ENCODE peak calls at places on chromosomes 7 and 10, in five cellular contexts. One of them, this sample, is unnamed. For H3K4me1, the result is how much of the 10 kb centered on the place peaks cover.

GRCh38 chr10:113959383-113959760 is 84.3 kb upstream of the ADRB1 start:
- DNase-seq in heart left ventricle: no peak
- DNase-seq in H1: no peak
- DNase-seq in sigmoid colon: no peak
- DNase-seq in tibial nerve: no peak
- DNase-seq in this sample: no peak

GRCh38 chr10:24642921-24643678 is 80.6 kb downstream of the ARHGAP21 start:
- DNase-seq in heart left ventricle: no peak
- DNase-seq in sigmoid colon: no peak
- DNase-seq in tibial nerve: no peak
- DNase-seq in H1: no peak
- DNase-seq in this sample: no peak

GRCh38 chr10:69321865-69322264 is 43.6 kb downstream of the HK1 start:
- DNase-seq in H1: no peak
- DNase-seq in sigmoid colon: no peak
- DNase-seq in tibial nerve: no peak
- DNase-seq in heart left ventricle: no peak
- DNase-seq in this sample: no peak

GRCh38 chr10:78515037-78515872 is 481.6 kb downstream of the RPS24 start:
- DNase-seq in heart left ventricle: no peak
- DNase-seq in H1: peak
- DNase-seq in tibial nerve: no peak
- DNase-seq in sigmoid colon: no peak
- DNase-seq in this sample: no peak

GRCh38 chr10:114408968-114409444 is 4.7 kb upstream of the AFAP1L2 start:
- DNase-seq in sigmoid colon: peak
- DNase-seq in H1: no peak
- DNase-seq in tibial nerve: no peak
- DNase-seq in heart left ventricle: no peak
- DNase-seq in this sample: no peak

GRCh38 chr10:123287594-123288247 is 133.5 kb downstream of the BUB3 start:
- DNase-seq in H1: peak
- DNase-seq in sigmoid colon: no peak
- DNase-seq in tibial nerve: no peak
- DNase-seq in heart left ventricle: no peak
- DNase-seq in this sample: no peak

GRCh38 chr7:6623589-6624245 is 8.3 kb downstream of the ZNF853 start:
- DNase-seq in sigmoid colon: no peak
- DNase-seq in tibial nerve: no peak
- DNase-seq in heart left ventricle: no peak
- DNase-seq in H1: no peak
- DNase-seq in this sample: no peak

GRCh38 chr10:30619966-30620365 is 9.6 kb downstream of the LYZL2 start:
- DNase-seq in tibial nerve: no peak
- DNase-seq in heart left ventricle: no peak
- DNase-seq in sigmoid colon: no peak
- DNase-seq in H1: peak
- DNase-seq in this sample: no peak

GRCh38 chr7:56079450-56080185 is 13.1 kb downstream of the PHKG1 start:
- DNase-seq in heart left ventricle: peak
- DNase-seq in sigmoid colon: peak
- DNase-seq in tibial nerve: peak
- DNase-seq in H1: peak
- DNase-seq in this sample: peak

GRCh38 chr10:6305762-6306321 is 103.1 kb downstream of the PFKFB3 start:
- DNase-seq in H1: no peak
- DNase-seq in tibial nerve: no peak
- DNase-seq in heart left ventricle: no peak
- DNase-seq in sigmoid colon: no peak
- DNase-seq in this sample: no peak

GRCh38 chr10:89701238-89702120 is at the start of gene KIF20B:
- DNase-seq in tibial nerve: peak
- DNase-seq in heart left ventricle: peak
- DNase-seq in sigmoid colon: peak
- DNase-seq in H1: peak
- DNase-seq in this sample: peak

GRCh38 chr7:147579148-147579547 is 1011.4 kb upstream of the C7orf33 start:
- DNase-seq in H1: no peak
- DNase-seq in heart left ventricle: no peak
- DNase-seq in sigmoid colon: no peak
- DNase-seq in tibial nerve: no peak
- DNase-seq in this sample: no peak

GRCh38 chr10:94630017-94630688 is 53.4 kb upstream of the CYP2C18 start:
- DNase-seq in heart left ventricle: no peak
- DNase-seq in H1: no peak
- DNase-seq in sigmoid colon: no peak
- DNase-seq in tibial nerve: no peak
- DNase-seq in this sample: no peak

GRCh38 chr10:47360419-47361040 is 12.4 kb downstream of the RBP3 start:
- DNase-seq in tibial nerve: no peak
- DNase-seq in sigmoid colon: no peak
- DNase-seq in H1: no peak
- DNase-seq in heart left ventricle: no peak
- DNase-seq in this sample: no peak

GRCh38 chr7:128827971-128828711 is 2.1 kb upstream of the FLNC start:
- DNase-seq in tibial nerve: no peak
- DNase-seq in sigmoid colon: peak
- DNase-seq in heart left ventricle: peak
- DNase-seq in H1: no peak
- DNase-seq in this sample: no peak

GRCh38 chr7:158676171-158676840 is 28.3 kb downstream of the NCAPG2 start:
- DNase-seq in heart left ventricle: no peak
- DNase-seq in sigmoid colon: no peak
- DNase-seq in H1: no peak
- DNase-seq in tibial nerve: no peak
- DNase-seq in this sample: no peak

GRCh38 chr7:155811560-155811894 is 736 bp downstream of the SHH start:
- DNase-seq in heart left ventricle: no peak
- DNase-seq in sigmoid colon: no peak
- DNase-seq in tibial nerve: no peak
- DNase-seq in H1: no peak
- DNase-seq in this sample: no peak

GRCh38 chr10:72014197-72014596 is 50.0 kb downstream of the CHST3 start:
- DNase-seq in tibial nerve: no peak
- DNase-seq in heart left ventricle: no peak
- DNase-seq in sigmoid colon: no peak
- DNase-seq in H1: no peak
- DNase-seq in this sample: no peak

GRCh38 chr10:72016608-72017310 is 52.6 kb downstream of the CHST3 start:
- DNase-seq in heart left ventricle: peak
- DNase-seq in H1: no peak
- DNase-seq in tibial nerve: no peak
- DNase-seq in sigmoid colon: no peak
- DNase-seq in this sample: no peak

GRCh38 chr10:72013202-72013945 is 49.2 kb downstream of the CHST3 start:
- DNase-seq in H1: no peak
- DNase-seq in sigmoid colon: no peak
- DNase-seq in heart left ventricle: peak
- DNase-seq in tibial nerve: no peak
- DNase-seq in this sample: no peak

GRCh38 chr10:72015868-72016267 is 51.7 kb downstream of the CHST3 start:
- DNase-seq in H1: no peak
- DNase-seq in tibial nerve: no peak
- DNase-seq in heart left ventricle: no peak
- DNase-seq in sigmoid colon: no peak
- DNase-seq in this sample: no peak

GRCh38 chr10:72014785-72015480 is 50.7 kb downstream of the CHST3 start:
- DNase-seq in heart left ventricle: no peak
- DNase-seq in sigmoid colon: no peak
- DNase-seq in H1: no peak
- DNase-seq in tibial nerve: no peak
- DNase-seq in this sample: no peak
- H3K4me1 ChIP-seq in heart left ventricle: half or more
- H3K4me1 ChIP-seq in sigmoid colon: under half
- H3K4me1 ChIP-seq in H1: under half
- H3K4me1 ChIP-seq in tibial nerve: half or more
- H3K4me1 ChIP-seq in this sample: half or more

DNA sequence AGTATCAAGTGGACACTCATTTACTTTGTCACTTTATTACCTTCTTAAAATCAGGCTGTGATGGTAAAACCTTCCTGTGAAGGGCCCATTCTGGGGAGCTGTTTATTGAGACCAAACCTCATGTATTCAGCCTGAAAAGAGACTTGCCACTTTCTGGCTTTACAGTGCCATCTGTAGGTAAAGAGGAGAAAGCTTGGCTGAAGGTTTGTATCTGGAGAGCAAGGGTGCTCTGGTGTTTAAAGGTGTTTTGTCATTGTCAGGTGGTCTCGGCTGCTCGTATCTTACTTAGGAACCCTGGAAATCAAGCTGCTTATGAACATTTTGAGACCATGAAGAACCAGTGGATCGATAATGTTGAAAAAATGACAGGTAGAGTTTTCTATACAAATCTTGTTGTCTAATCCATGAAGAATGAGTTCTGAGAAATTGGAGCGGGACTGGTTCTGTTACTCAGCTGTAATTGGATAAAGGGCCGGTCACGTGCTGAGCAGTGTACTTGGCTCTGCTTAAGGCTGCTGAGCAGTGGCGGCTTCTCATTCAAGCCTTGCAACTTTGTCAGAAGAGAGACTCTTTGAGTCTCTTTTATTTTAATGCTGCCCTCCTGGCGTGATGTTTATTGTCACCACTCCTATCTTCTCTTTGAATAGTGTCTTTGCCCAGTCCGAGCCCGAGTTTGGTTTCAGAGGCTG is 46.9 kb downstream of the AP3M1 start:
- DNase-seq in tibial nerve: no peak
- DNase-seq in heart left ventricle: no peak
- DNase-seq in sigmoid colon: no peak
- DNase-seq in H1: no peak
- DNase-seq in this sample: no peak
- TF ChIP-seq CTCF in tibial nerve: no peak
- TF ChIP-seq CTCF in heart left ventricle: peak
- TF ChIP-seq CTCF in sigmoid colon: no peak
- TF ChIP-seq CTCF in H1: peak
- TF ChIP-seq CTCF in this sample: no peak

GRCh38 chr10:86753638-86754434 is 2.6 kb upstream of the BMPR1A start:
- DNase-seq in tibial nerve: no peak
- DNase-seq in sigmoid colon: peak
- DNase-seq in heart left ventricle: peak
- DNase-seq in H1: no peak
- DNase-seq in this sample: no peak

GRCh38 chr10:86752311-86752710 is 4.1 kb upstream of the BMPR1A start:
- DNase-seq in tibial nerve: no peak
- DNase-seq in heart left ventricle: no peak
- DNase-seq in sigmoid colon: no peak
- DNase-seq in H1: no peak
- DNase-seq in this sample: no peak

GRCh38 chr10:86753056-86753455 is 3.4 kb upstream of the BMPR1A start:
- DNase-seq in tibial nerve: no peak
- DNase-seq in heart left ventricle: no peak
- DNase-seq in H1: no peak
- DNase-seq in sigmoid colon: no peak
- DNase-seq in this sample: no peak

GRCh38 chr10:86749835-86750234 is 6.6 kb upstream of the BMPR1A start:
- DNase-seq in sigmoid colon: no peak
- DNase-seq in tibial nerve: no peak
- DNase-seq in heart left ventricle: no peak
- DNase-seq in H1: no peak
- DNase-seq in this sample: no peak

GRCh38 chr10:86751477-86751876 is 4.9 kb upstream of the BMPR1A start:
- DNase-seq in tibial nerve: no peak
- DNase-seq in sigmoid colon: no peak
- DNase-seq in heart left ventricle: no peak
- DNase-seq in H1: no peak
- DNase-seq in this sample: no peak
- TF ChIP-seq POLR2A in tibial nerve: no peak
- TF ChIP-seq POLR2A in sigmoid colon: no peak
- TF ChIP-seq POLR2A in heart left ventricle: no peak
- TF ChIP-seq POLR2A in H1: no peak
- TF ChIP-seq POLR2A in this sample: no peak

DNA sequence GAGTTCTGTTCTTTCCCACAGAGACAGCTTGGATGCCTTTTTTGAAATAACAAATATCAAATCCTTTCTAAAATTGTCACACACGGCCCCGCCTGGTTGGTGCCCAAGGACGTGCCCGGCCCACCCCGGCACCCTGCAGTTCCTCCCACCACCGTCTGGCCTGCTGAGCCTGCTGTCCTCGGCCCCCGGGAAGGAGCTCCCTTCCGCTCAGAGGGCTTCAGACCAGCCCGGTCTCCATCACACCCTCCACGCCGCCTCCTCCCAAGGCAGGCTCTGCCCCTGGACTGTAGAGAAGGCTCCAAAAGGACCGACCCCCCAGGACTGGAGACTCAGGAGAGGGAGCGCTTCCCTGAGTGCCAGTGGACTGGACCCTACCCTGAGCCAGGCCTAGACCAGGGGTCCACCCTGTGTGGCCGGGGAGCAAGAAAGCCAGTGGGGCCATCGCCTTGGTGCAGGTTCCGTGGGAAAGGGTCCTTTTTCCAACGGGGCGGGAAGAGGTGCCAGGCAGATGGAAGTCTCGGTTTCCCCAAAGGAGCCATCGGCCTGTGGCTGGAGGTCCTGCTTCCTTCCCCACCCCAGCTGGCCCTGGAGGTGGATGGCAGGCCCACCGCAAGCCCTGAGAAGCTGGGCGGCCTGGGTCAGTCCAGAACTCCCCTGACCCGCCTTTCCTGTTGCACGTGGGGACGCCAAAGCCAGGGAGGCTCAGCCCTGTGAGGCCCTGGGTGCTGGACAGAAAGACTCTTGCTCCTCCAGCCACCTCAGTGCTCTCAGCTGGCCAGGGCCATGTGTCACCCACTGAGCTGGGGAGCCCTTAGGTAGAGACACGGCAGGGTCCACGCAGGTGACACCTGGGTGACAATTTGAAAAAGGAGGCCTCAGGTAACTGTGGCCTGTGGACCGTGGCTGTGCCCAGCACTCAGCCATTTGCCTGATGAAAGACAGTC is 69.8 kb downstream of the PWWP2B start:
- DNase-seq in H1: no peak
- DNase-seq in sigmoid colon: no peak
- DNase-seq in tibial nerve: no peak
- DNase-seq in heart left ventricle: no peak
- DNase-seq in this sample: no peak
- H3K4me1 ChIP-seq in H1: under half
- H3K4me1 ChIP-seq in sigmoid colon: half or more
- H3K4me1 ChIP-seq in tibial nerve: half or more
- H3K4me1 ChIP-seq in heart left ventricle: under half
- H3K4me1 ChIP-seq in this sample: half or more

GRCh38 chr7:36158321-36158605 is 5.2 kb downstream of the EEPD1 start:
- DNase-seq in H1: no peak
- DNase-seq in sigmoid colon: no peak
- DNase-seq in heart left ventricle: no peak
- DNase-seq in tibial nerve: no peak
- DNase-seq in this sample: no peak

GRCh38 chr7:36153571-36154097 is 580 bp downstream of the EEPD1 start:
- DNase-seq in H1: peak
- DNase-seq in tibial nerve: no peak
- DNase-seq in sigmoid colon: peak
- DNase-seq in heart left ventricle: peak
- DNase-seq in this sample: peak

GRCh38 chr7:36157506-36158320 is 4.7 kb downstream of the EEPD1 start:
- DNase-seq in sigmoid colon: no peak
- DNase-seq in H1: no peak
- DNase-seq in heart left ventricle: no peak
- DNase-seq in tibial nerve: no peak
- DNase-seq in this sample: no peak

GRCh38 chr7:36154255-36155212 is 1.5 kb downstream of the EEPD1 start:
- DNase-seq in tibial nerve: no peak
- DNase-seq in sigmoid colon: peak
- DNase-seq in heart left ventricle: peak
- DNase-seq in H1: no peak
- DNase-seq in this sample: no peak

GRCh38 chr7:36155811-36156361 is 2.8 kb downstream of the EEPD1 start:
- DNase-seq in sigmoid colon: peak
- DNase-seq in H1: no peak
- DNase-seq in tibial nerve: no peak
- DNase-seq in heart left ventricle: peak
- DNase-seq in this sample: peak
- TF ChIP-seq CTCF in sigmoid colon: no peak
- TF ChIP-seq CTCF in H1: peak
- TF ChIP-seq CTCF in tibial nerve: no peak
- TF ChIP-seq CTCF in heart left ventricle: peak
- TF ChIP-seq CTCF in this sample: no peak

This sample was measured in testis.